ENCODE peak calls at places on chromosomes 12 and 14, in five cellular contexts. M, W, S, E and O are unnamed samples.

GRCh38 chr14:84465890-84466289 is 1064.1 kb upstream of the FLRT2 start:
- DNase-seq in W (no peak), S (no peak), E (peak), M (no peak), O (no peak)

GRCh38 chr12:74747305-74747704 is 209.7 kb downstream of the ATXN7L3B start:
- DNase-seq in W (peak), E (peak), M (no peak), S (peak), O (no peak)

GRCh38 chr12:52390739-52391617 is 5.5 kb upstream of the KRT84 start:
- DNase-seq in W (no peak), S (peak), E (peak), M (no peak), O (no peak)

GRCh38 chr14:46137786-46138185 is 513.8 kb downstream of the RPL10L start:
- DNase-seq in M (no peak), S (no peak), E (no peak), W (no peak), O (no peak)

GRCh38 chr14:92693998-92694780 is 54.2 kb downstream of the LGMN start:
- DNase-seq in S (no peak), E (no peak), M (no peak), W (no peak), O (no peak)

GRCh38 chr14:101029668-101030290 is 126.3 kb upstream of the RTL1 start:
- DNase-seq in S (no peak), M (no peak), W (no peak), E (no peak), O (no peak)

GRCh38 chr14:81286574-81287370 is 66.0 kb upstream of the GTF2A1 start:
- DNase-seq in S (peak), E (peak), M (no peak), W (no peak), O (no peak)

GRCh38 chr14:67218126-67218525 is 23.1 kb upstream of the PALS1 start:
- DNase-seq in W (no peak), E (no peak), M (no peak), S (no peak), O (no peak)

GRCh38 chr12:78703820-78704525 is 160.6 kb upstream of the SYT1 start:
- DNase-seq in S (no peak), M (no peak), W (peak), E (peak), O (no peak)